ENCODE peak calls at places on chromosomes 3 and 15, in four cellular contexts. X is endothelial cell; K is CD8-positive, alpha-beta T cell; J is left lung. T is an unnamed sample.

GRCh38 chr15:39242345-39242744 is 338.5 kb upstream of the THBS1 start:
- DNase-seq in X (no peak), K (no peak), J (no peak), T (no peak)

GRCh38 chr3:179229177-179229576 is 21.7 kb downstream of the KCNMB3 start:
- DNase-seq in X (no peak), K (no peak), J (no peak), T (no peak)

GRCh38 chr15:40282870-40283614 is at the start of gene ANKRD63:
- DNase-seq in X (no peak), K (peak), J (no peak), T (no peak)

GRCh38 chr3:23763040-23763477 is 42.7 kb upstream of the UBE2E1 start:
- DNase-seq in X (no peak), K (no peak), J (no peak), T (no peak)

GRCh38 chr3:98039322-98040024 is 4.4 kb upstream of the GABRR3 start:
- DNase-seq in X (peak), K (peak), J (no peak), T (peak)

GRCh38 chr3:194935061-194935460 is 249.4 kb downstream of the FAM43A start:
- DNase-seq in X (no peak), K (no peak), J (peak), T (no peak)

GRCh38 chr3:195042741-195043611 is 228.0 kb downstream of the XXYLT1 start:
- DNase-seq in X (no peak), K (no peak), J (peak), T (no peak)

GRCh38 chr3:111910806-111911205 is 51.7 kb downstream of the PHLDB2 start:
- DNase-seq in X (no peak), K (no peak), J (no peak), T (no peak)

GRCh38 chr3:126659915-126660886 is 5.3 kb upstream of the TXNRD3 start:
- DNase-seq in X (no peak), K (no peak), J (no peak), T (no peak)

GRCh38 chr15:74262635-74263034 is 26.5 kb downstream of the CCDC33 start:
- DNase-seq in X (no peak), K (no peak), J (no peak), T (no peak)

GRCh38 chr3:31498824-31499223 is 33.9 kb upstream of the STT3B start:
- DNase-seq in X (no peak), K (no peak), J (no peak), T (no peak)

GRCh38 chr3:31106912-31107311 is 212.5 kb upstream of the GADL1 start:
- DNase-seq in X (no peak), K (no peak), J (no peak), T (no peak)

GRCh38 chr15:36845270-36845669 is 255.1 kb downstream of the MEIS2 start:
- DNase-seq in X (no peak), K (no peak), J (no peak), T (no peak)

GRCh38 chr15:36841154-36841553 is 259.2 kb downstream of the MEIS2 start:
- DNase-seq in X (no peak), K (no peak), J (no peak), T (no peak)

GRCh38 chr15:36844453-36845094 is 255.8 kb downstream of the MEIS2 start:
- DNase-seq in X (no peak), K (no peak), J (no peak), T (no peak)

DNA sequence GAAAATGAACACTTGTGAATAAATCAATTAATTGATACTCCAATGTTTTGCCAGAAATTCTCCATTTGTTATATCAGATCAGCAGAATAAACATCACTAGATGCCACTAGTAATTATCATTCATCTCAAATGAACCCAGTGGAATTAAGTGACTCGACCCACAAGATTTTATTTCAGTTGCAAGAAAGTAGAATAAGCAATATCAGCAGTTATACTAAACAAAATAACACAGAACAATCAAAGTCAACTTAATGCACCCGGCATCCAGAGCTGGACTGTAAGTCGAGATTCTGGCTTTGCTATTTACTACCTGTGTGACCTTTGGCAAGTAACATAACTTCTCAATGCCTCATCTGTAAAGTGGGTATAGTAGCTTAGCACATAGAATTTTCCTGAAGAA is 256.5 kb downstream of the MEIS2 start:
- DNase-seq in X (no peak), K (no peak), J (no peak), T (no peak)
- TF ChIP-seq CTCF in X (no peak), K (no peak), J (no peak), T (no peak)

GRCh38 chr15:83565553-83566159 is 88.3 kb upstream of the ADAMTSL3 start:
- DNase-seq in X (peak), K (no peak), J (no peak), T (no peak)
- TF ChIP-seq CTCF in X (peak), K (peak), J (peak), T (no peak)

GRCh38 chr3:151538706-151539403 is 78.0 kb upstream of the IGSF10 start:
- DNase-seq in X (no peak), K (no peak), J (peak), T (no peak)

GRCh38 chr3:151541184-151541583 is 80.3 kb upstream of the IGSF10 start:
- DNase-seq in X (no peak), K (no peak), J (no peak), T (no peak)

GRCh38 chr3:151548206-151548605 is 87.3 kb upstream of the IGSF10 start:
- DNase-seq in X (no peak), K (no peak), J (no peak), T (no peak)

GRCh38 chr3:151539599-151539998 is 78.7 kb upstream of the IGSF10 start:
- DNase-seq in X (no peak), K (no peak), J (no peak), T (no peak)

DNA sequence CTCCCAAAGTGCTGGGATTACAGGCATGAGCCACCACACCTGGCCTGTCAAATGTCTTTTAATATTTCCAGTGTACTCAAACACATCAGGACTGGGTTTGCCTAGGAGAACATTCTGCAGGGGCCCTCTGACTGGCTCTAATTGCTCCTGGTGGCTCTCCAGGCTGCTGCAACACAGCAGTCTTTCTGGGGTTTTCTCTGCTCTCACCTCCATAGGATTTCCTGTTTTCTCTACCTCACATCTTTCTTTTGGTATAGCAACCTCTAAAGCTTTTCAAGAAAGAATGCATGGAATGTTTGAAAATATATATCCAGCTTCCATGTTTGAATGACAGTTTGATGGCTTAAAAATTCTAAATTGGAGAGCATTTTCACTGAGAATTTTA is 83.3 kb upstream of the IGSF10 start:
- DNase-seq in X (no peak), K (no peak), J (no peak), T (no peak)
- TF ChIP-seq CTCF in X (no peak), K (no peak), J (no peak), T (no peak)

GRCh38 chr15:86061581-86061980 is 18.1 kb upstream of the AGBL1 start:
- DNase-seq in X (no peak), K (no peak), J (no peak), T (no peak)

GRCh38 chr15:86054338-86054737 is 25.3 kb upstream of the AGBL1 start:
- DNase-seq in X (no peak), K (no peak), J (no peak), T (no peak)

GRCh38 chr15:86060614-86061125 is 19.0 kb upstream of the AGBL1 start:
- DNase-seq in X (no peak), K (no peak), J (no peak), T (no peak)

GRCh38 chr15:86059851-86060250 is 19.8 kb upstream of the AGBL1 start:
- DNase-seq in X (no peak), K (no peak), J (no peak), T (no peak)

GRCh38 chr15:86055688-86056087 is 24.0 kb upstream of the AGBL1 start:
- DNase-seq in X (no peak), K (no peak), J (no peak), T (no peak)
- TF ChIP-seq CTCF in X (no peak), K (no peak), J (no peak), T (no peak)